ENCODE peak calls at places on chromosome 11, in six cellular contexts. I is CD4-positive, alpha-beta memory T cell; J is HCT116; L is tibial nerve; F is CD8-positive, alpha-beta memory T cell; W is HAP-1. D is an unnamed sample. For H3K4me1, the result is how much of the 10 kb centered on the place peaks cover.

GRCh38 chr11:107857550-107858216 is 904 bp downstream of the SLC35F2 start:
- DNase-seq in J (no peak), W (peak), I (no peak), F (peak), L (no peak), D (no peak)

GRCh38 chr11:57310630-57311086 is 14.1 kb downstream of the TNKS1BP1 start:
- DNase-seq in I (no peak), L (peak), J (no peak), W (no peak), F (no peak), D (no peak)

GRCh38 chr11:93997741-93998140 is 23.4 kb upstream of the HEPHL1 start:
- DNase-seq in L (no peak), I (no peak), W (no peak), J (no peak), F (no peak), D (no peak)

GRCh38 chr11:34427171-34427805 is 11.4 kb upstream of the CAT start:
- DNase-seq in W (no peak), I (no peak), L (no peak), F (no peak), J (no peak), D (no peak)

GRCh38 chr11:46238967-46239800 is 38.3 kb upstream of the CREB3L1 start:
- DNase-seq in W (peak), F (peak), L (peak), J (peak), I (peak), D (peak)

GRCh38 chr11:92253945-92254344 is 29.3 kb downstream of the FAT3 start:
- DNase-seq in F (no peak), W (no peak), I (no peak), L (no peak), J (no peak), D (no peak)

GRCh38 chr11:45860348-45860747 is 13.1 kb downstream of the CRY2 start:
- DNase-seq in W (no peak), F (no peak), I (no peak), L (no peak), J (no peak), D (no peak)

GRCh38 chr11:12724301-12725046 is 50.3 kb downstream of the TEAD1 start:
- DNase-seq in I (no peak), F (no peak), J (peak), L (peak), W (peak), D (peak)

GRCh38 chr11:19954899-19955298 is 205.4 kb downstream of the DBX1 start:
- DNase-seq in J (no peak), L (no peak), I (no peak), F (no peak), W (no peak), D (no peak)

GRCh38 chr11:134362192-134362901 is 30.6 kb downstream of the GLB1L2 start:
- DNase-seq in F (no peak), W (no peak), J (no peak), L (no peak), I (no peak), D (peak)

GRCh38 chr11:12241401-12241800 is 131.0 kb downstream of the MICAL2 start:
- DNase-seq in W (no peak), L (no peak), J (no peak), I (no peak), F (no peak), D (no peak)

GRCh38 chr11:46890665-46891064 is 27.7 kb downstream of the LRP4 start:
- DNase-seq in I (no peak), J (no peak), F (no peak), L (no peak), W (no peak), D (no peak)

GRCh38 chr11:2664886-2665746 is 34.7 kb downstream of the KCNQ1OT1 start:
- DNase-seq in I (no peak), F (no peak), L (no peak), W (no peak), J (no peak), D (peak)

GRCh38 chr11:76763573-76764348 is 19.4 kb upstream of the TSKU start:
- DNase-seq in I (no peak), W (no peak), L (no peak), F (no peak), J (no peak), D (no peak)

GRCh38 chr11:128548655-128549255 is 38.6 kb downstream of the ETS1 start:
- DNase-seq in F (no peak), J (no peak), W (peak), I (peak), L (peak), D (peak)

GRCh38 chr11:28539239-28540025 is 431.2 kb downstream of the METTL15 start:
- DNase-seq in L (no peak), W (no peak), F (no peak), J (no peak), I (no peak), D (no peak)

GRCh38 chr11:5021996-5022395 is 24.3 kb upstream of the OR52J3 start:
- DNase-seq in I (no peak), J (no peak), W (no peak), F (no peak), L (no peak), D (no peak)

GRCh38 chr11:31442086-31442485 is 67.3 kb downstream of the IMMP1L start:
- DNase-seq in F (no peak), I (no peak), L (no peak), J (no peak), W (peak), D (no peak)

GRCh38 chr11:69403556-69404215 is 77.8 kb upstream of the LINC01488 start:
- DNase-seq in L (no peak), F (no peak), J (no peak), I (no peak), W (no peak), D (peak)

GRCh38 chr11:112364962-112365481 is 104.4 kb upstream of the PLET1 start:
- DNase-seq in F (no peak), J (no peak), I (no peak), L (no peak), W (no peak), D (no peak)

GRCh38 chr11:65556470-65557279 is 1.5 kb downstream of the LTBP3 start:
- DNase-seq in F (no peak), L (no peak), W (no peak), I (no peak), J (no peak), D (no peak)

GRCh38 chr11:65558002-65558784 is at the start of gene LTBP3:
- DNase-seq in J (no peak), L (peak), F (no peak), I (no peak), W (peak), D (peak)

GRCh38 chr11:65555693-65556231 is 2.4 kb downstream of the LTBP3 start:
- DNase-seq in J (peak), L (no peak), F (no peak), I (no peak), W (no peak), D (peak)

GRCh38 chr11:65558785-65559509 is 788 bp upstream of the LTBP3 start:
- DNase-seq in I (no peak), L (no peak), W (no peak), J (no peak), F (no peak), D (peak)

DNA sequence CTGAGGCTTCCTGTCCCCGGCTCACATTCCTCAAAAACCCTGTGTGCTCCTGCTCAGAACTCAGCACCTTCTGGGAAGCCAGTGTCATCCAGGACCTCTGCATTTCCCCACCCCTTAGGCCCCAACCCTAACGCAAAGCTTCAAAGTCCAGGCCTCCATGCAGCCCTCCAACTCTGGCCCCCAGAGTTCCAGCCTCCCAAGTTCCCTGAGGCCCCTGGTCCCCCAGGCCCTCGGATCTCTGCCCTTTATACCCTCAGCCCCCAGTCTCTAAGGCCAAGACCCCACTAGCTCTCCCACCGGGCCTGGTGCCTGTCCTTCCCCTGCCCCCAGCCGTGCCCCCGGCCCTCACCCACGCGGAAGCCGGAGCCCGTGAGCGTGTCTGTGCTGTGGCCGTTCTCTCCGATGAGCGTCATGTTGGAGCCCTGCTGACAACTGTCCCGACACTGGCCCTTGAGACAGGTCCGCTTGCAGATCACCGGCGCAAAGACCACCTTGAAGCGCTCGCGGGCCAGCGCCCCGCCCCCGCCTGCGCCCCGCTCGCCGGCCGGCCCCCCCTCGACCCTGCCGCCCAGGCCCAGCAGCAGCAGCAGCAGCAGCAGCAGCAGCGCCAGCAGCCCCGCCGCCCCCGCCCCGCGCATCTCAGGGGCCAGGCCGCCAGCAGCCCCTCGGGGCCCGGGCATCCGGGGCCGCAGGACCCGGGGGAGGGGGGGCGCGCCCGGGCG is 718 bp downstream of the LTBP3 start:
- DNase-seq in J (no peak), W (no peak), I (no peak), F (no peak), L (no peak), D (no peak)
- H3K4me3 ChIP-seq in J (peak), W (peak), I (peak), F (peak), L (peak), D (peak)

GRCh38 chr11:101331411-101331810 is 201.8 kb upstream of the PGR start:
- DNase-seq in W (no peak), F (no peak), L (no peak), I (no peak), J (no peak), D (no peak)

GRCh38 chr11:101323997-101324396 is 194.4 kb upstream of the PGR start:
- DNase-seq in J (no peak), L (no peak), I (no peak), F (no peak), W (no peak), D (no peak)

GRCh38 chr11:101326141-101326540 is 196.5 kb upstream of the PGR start:
- DNase-seq in J (no peak), I (no peak), L (no peak), F (no peak), W (no peak), D (no peak)

GRCh38 chr11:101327908-101328307 is 198.3 kb upstream of the PGR start:
- DNase-seq in L (no peak), W (no peak), J (no peak), F (no peak), I (no peak), D (no peak)
- H3K4me1 ChIP-seq in L (under half), W (under half), J (under half), F (under half), I (under half), D (under half)

GRCh38 chr11:1382429-1382828 is 7.3 kb upstream of the BRSK2 start:
- DNase-seq in W (no peak), J (no peak), L (no peak), I (no peak), F (no peak), D (peak)
- H3K4me3 ChIP-seq in W (no peak), J (peak), L (peak), I (no peak), F (peak), D (no peak)

GRCh38 chr11:8717876-8718753 is 35.5 kb downstream of the RPL27A start:
- DNase-seq in L (no peak), I (no peak), W (no peak), J (no peak), F (no peak), D (peak)
- H3K4me1 ChIP-seq in L (half or more), I (under half), W (under half), J (half or more), F (under half), D (under half)

DNA sequence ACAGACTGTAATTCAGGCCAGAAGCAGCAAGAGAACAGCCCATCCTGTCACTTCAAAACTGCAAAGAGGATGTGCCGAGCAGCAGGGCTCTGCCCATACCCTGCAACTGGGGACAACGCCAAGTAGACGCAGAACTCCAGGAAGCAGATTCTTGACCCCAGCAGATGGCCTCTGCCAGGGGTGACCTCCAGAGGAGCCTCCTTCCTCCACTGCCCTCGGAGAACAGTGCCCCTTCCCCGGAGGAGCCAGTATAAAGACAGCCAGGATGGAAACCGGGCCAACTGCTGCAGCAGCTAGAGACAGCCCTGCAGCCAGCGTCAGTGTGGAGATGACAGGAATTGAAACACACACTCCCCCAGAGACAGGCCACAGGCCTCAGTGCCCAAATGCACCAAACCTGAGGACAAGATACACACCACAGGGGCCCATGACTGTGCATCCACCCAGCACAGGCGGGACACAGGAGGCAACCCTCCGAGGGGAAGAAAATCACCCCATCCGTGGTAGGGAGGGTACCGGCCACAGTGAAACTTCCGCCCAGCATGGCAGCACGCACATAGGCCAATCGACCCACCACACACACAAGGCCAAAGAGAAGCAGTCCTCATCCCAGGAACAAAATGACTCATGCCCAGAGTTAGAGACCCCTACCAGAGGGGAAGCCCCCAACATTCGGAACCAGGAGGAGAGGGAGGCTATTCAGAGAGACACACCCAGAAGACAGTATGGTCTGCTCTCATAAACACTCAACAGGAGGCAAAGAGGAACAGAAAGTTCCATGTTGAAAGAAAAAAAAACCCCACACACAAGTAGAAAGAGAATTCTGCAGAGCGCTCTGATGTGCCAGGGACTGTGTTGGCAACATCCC is 5.6 kb downstream of the AHNAK start:
- DNase-seq in I (no peak), J (no peak), W (no peak), L (no peak), F (no peak), D (no peak)
- H3K4me3 ChIP-seq in I (peak), J (no peak), W (no peak), L (peak), F (peak), D (peak)

GRCh38 chr11:129949067-129949466 is 53.6 kb downstream of the PRDM10 start:
- DNase-seq in W (no peak), J (no peak), I (no peak), F (no peak), L (no peak), D (no peak)
- H3K4me1 ChIP-seq in W (under half), J (under half), I (under half), F (under half), L (under half), D (under half)

GRCh38 chr11:62104001-62104400 is 19.8 kb upstream of the INCENP start:
- DNase-seq in F (no peak), W (no peak), J (no peak), I (no peak), L (no peak), D (no peak)

GRCh38 chr11:62108017-62108750 is 15.6 kb upstream of the INCENP start:
- DNase-seq in J (peak), L (peak), I (peak), F (no peak), W (peak), D (no peak)

GRCh38 chr11:62103141-62103540 is 20.7 kb upstream of the INCENP start:
- DNase-seq in J (no peak), W (no peak), F (no peak), I (no peak), L (no peak), D (no peak)

GRCh38 chr11:62104816-62105610 is 18.8 kb upstream of the INCENP start:
- DNase-seq in L (peak), J (no peak), W (no peak), F (no peak), I (no peak), D (no peak)

DNA sequence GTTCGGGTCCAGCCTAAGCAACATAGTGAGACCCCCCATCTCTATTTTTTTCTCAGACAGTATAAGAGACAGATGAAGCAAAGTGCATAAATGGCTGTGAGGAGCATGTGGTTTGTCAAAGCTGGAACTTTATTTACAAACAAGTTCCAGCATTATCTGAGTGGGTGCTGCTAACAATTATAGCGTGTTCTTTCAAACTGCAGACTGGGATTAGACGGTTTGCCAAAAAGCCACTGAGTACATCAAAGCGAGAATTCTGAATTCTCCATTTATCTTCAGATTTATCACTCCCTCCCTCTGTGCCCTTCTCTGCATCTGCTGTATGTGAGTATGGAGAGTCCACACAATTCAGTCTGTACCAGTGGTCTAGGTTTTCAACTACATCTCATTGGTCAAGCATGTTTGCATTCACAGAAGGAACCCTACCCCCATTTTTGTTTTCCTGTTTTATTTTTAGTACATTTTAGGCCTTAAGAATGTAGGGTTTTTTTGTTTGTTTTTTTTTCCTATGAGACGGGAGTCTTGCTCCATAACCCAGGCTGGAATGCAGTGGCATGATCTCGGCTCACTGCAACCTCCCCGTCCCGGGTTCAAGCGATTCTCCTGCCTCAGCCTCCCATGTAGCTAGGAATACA is 18.1 kb upstream of the INCENP start:
- DNase-seq in F (no peak), L (no peak), W (no peak), I (no peak), J (no peak), D (no peak)
- H3K4me3 ChIP-seq in F (peak), L (peak), W (no peak), I (no peak), J (no peak), D (peak)

DNA sequence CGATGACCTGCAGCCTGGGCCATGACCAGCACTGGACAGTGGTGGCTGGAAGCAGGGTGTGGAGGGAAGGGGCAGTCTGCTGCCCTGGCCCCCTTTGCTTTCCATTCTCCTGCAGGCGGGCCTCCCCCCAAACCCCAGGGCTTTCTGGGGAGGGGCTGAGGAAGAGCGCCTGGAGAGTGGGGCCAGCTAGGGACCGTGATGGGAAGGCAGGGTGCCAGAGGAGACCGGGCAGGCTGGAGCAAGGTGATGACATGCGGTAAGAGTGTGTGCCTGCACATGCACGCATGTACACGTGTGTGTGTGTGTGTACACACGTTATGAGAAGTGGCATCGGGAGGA is 7.8 kb downstream of the OAF start:
- DNase-seq in F (no peak), W (no peak), L (no peak), I (no peak), J (no peak), D (no peak)
- H3K4me1 ChIP-seq in F (under half), W (under half), L (half or more), I (under half), J (under half), D (under half)